ENCODE peak calls at places on chromosomes 4 and X, in six cellular contexts. Z, H, O, D, A and F are unnamed samples.

GRCh38 chr4:17189322-17189721 is 290.9 kb upstream of the LDB2 start:
- DNase-seq in D (no peak), O (no peak), Z (no peak), A (no peak), H (no peak), F (no peak)

GRCh38 chrX:43633757-43634156 is 22.3 kb upstream of the MAOA start:
- DNase-seq in Z (no peak), A (no peak), O (no peak), H (no peak), D (no peak), F (no peak)

GRCh38 chr4:743463-744211 is 38.0 kb downstream of the PCGF3 start:
- DNase-seq in D (no peak), A (no peak), O (no peak), Z (no peak), H (no peak), F (no peak)

GRCh38 chr4:2135083-2135482 is 76.0 kb downstream of the NAT8L start:
- DNase-seq in D (peak; percentile 7), O (peak; percentile 43), H (no peak), Z (no peak), A (peak; percentile 14), F (peak; percentile 23)

GRCh38 chrX:17635231-17635630 is 102.1 kb upstream of the SCML1 start:
- DNase-seq in A (no peak), H (peak; percentile 64), Z (peak; percentile 45), O (peak; percentile 62), D (no peak), F (no peak)

GRCh38 chr4:89100853-89101252 is 10.5 kb upstream of the TIGD2 start:
- DNase-seq in H (no peak), O (no peak), A (no peak), Z (no peak), D (no peak), F (no peak)

GRCh38 chr4:152033621-152034020 is 272.8 kb upstream of the GATB start:
- DNase-seq in Z (no peak), H (no peak), O (no peak), D (no peak), A (no peak), F (no peak)

GRCh38 chr4:5921981-5922380 is 29.1 kb upstream of the CRMP1 start:
- DNase-seq in Z (no peak), H (no peak), D (no peak), O (no peak), A (no peak), F (no peak)

GRCh38 chrX:84216406-84216805 is 28.4 kb upstream of the RPS6KA6 start:
- DNase-seq in D (no peak), A (no peak), O (peak; percentile 29), H (no peak), Z (peak; percentile 43), F (no peak)

GRCh38 chrX:37420179-37420578 is 71.0 kb downstream of the PRRG1 start:
- DNase-seq in O (no peak), H (no peak), A (no peak), Z (no peak), D (no peak), F (no peak)

GRCh38 chr4:140315970-140316369 is 57.5 kb upstream of the SCOC start:
- DNase-seq in O (no peak), Z (no peak), D (no peak), A (no peak), H (no peak), F (no peak)

GRCh38 chr4:181674315-181674714 is 568.9 kb upstream of the TENM3 start:
- DNase-seq in A (no peak), O (no peak), Z (no peak), H (no peak), D (no peak), F (no peak)

GRCh38 chr4:105715692-105716278 is 7.2 kb downstream of the GSTCD start:
- DNase-seq in H (peak; percentile 23), D (no peak), A (no peak), O (peak; percentile 13), Z (peak; percentile 11), F (peak; percentile 52)

GRCh38 chr4:172995161-172995560 is 173.4 kb upstream of the GALNT7 start:
- DNase-seq in D (no peak), Z (no peak), H (no peak), O (no peak), A (no peak), F (no peak)

GRCh38 chrX:52425710-52426245 is 57.0 kb downstream of the XAGE2 start:
- DNase-seq in O (no peak), A (no peak), Z (no peak), D (no peak), H (no peak), F (peak; percentile 0)

GRCh38 chr4:150769235-150769634 is 187.3 kb downstream of the MAB21L2 start:
- DNase-seq in O (no peak), A (no peak), D (no peak), Z (no peak), H (no peak), F (peak; percentile 5)

GRCh38 chrX:133574716-133575115 is 159.4 kb upstream of the GPC4 start:
- DNase-seq in A (no peak), H (no peak), Z (no peak), D (no peak), O (no peak), F (no peak)

GRCh38 chrX:1395646-1396216 is 3.8 kb upstream of the SLC25A6 start:
- DNase-seq in O (no peak), H (no peak), D (no peak), Z (no peak), A (no peak), F (no peak)

GRCh38 chrX:57366430-57366829 is 79.9 kb downstream of the FAAH2 start:
- DNase-seq in H (no peak), Z (no peak), D (no peak), O (no peak), A (no peak), F (no peak)

GRCh38 chrX:129842510-129843208 is 1.0 kb downstream of the ZDHHC9 start:
- DNase-seq in O (no peak), Z (no peak), A (no peak), D (no peak), H (no peak), F (peak; percentile 55)

GRCh38 chr4:101022151-101023024 is 324.9 kb downstream of the PPP3CA start:
- DNase-seq in A (no peak), H (no peak), O (no peak), Z (no peak), D (no peak), F (peak; percentile 66)

GRCh38 chr4:84958434-84958833 is 8.1 kb downstream of the WDFY3 start:
- DNase-seq in O (no peak), D (no peak), A (no peak), Z (no peak), H (no peak), F (no peak)